ENCODE peak calls at places on chromosomes 16 and 17, in nine cellular contexts. P, R, E, D, X, Y, U, V and N are unnamed samples.

GRCh38 chr17:28173071-28173561 is 130.6 kb downstream of the NLK start:
- DNase-seq in D (no peak), U (no peak), E (peak), P (no peak), Y (no peak), V (no peak), R (no peak), X (no peak), N (no peak)

GRCh38 chr16:15396948-15397594 is 1.5 kb downstream of the MPV17L start:
- DNase-seq in D (no peak), U (no peak), Y (no peak), E (no peak), V (no peak), P (no peak), R (no peak), X (peak), N (no peak)

GRCh38 chr17:80034977-80035686 is 540 bp downstream of the TBC1D16 start:
- DNase-seq in P (no peak), V (peak), R (peak), E (peak), D (peak), U (no peak), Y (no peak), X (peak), N (no peak)

GRCh38 chr17:12634789-12635414 is 30.8 kb upstream of the MYOCD start:
- DNase-seq in U (no peak), V (no peak), P (no peak), E (peak), D (no peak), R (no peak), X (no peak), Y (no peak), N (no peak)

GRCh38 chr17:27824745-27825144 is 24.4 kb upstream of the NOS2 start:
- DNase-seq in V (no peak), E (no peak), X (no peak), R (no peak), U (no peak), D (no peak), Y (no peak), P (no peak), N (no peak)

GRCh38 chr17:13545941-13546340 is 55.8 kb downstream of the HS3ST3A1 start:
- DNase-seq in U (no peak), P (no peak), D (no peak), V (no peak), Y (no peak), R (no peak), X (no peak), E (no peak), N (no peak)

GRCh38 chr16:12271006-12271405 is 294.5 kb downstream of the SNX29 start:
- DNase-seq in U (no peak), P (no peak), V (no peak), D (peak), E (peak), X (no peak), Y (no peak), R (no peak), N (no peak)

GRCh38 chr17:2198917-2199316 is 104.7 kb downstream of the SMG6 start:
- DNase-seq in V (no peak), D (no peak), U (no peak), E (peak), P (no peak), R (no peak), X (no peak), Y (no peak), N (no peak)

GRCh38 chr16:2149630-2150417 is 1.4 kb downstream of the RAB26 start:
- DNase-seq in U (peak), R (no peak), Y (no peak), E (no peak), X (peak), V (no peak), P (no peak), D (peak), N (peak)

GRCh38 chr17:61208301-61209098 is 191.1 kb upstream of the TBX2 start:
- DNase-seq in R (no peak), U (no peak), X (no peak), P (no peak), E (peak), Y (no peak), V (no peak), D (no peak), N (peak)

GRCh38 chr17:45688820-45689219 is 95.3 kb upstream of the CRHR1 start:
- DNase-seq in X (no peak), V (no peak), R (no peak), U (no peak), P (no peak), E (no peak), Y (no peak), D (no peak), N (peak)

GRCh38 chr17:76551685-76552084 is 11.8 kb downstream of the PRCD start:
- DNase-seq in R (no peak), U (no peak), Y (no peak), D (no peak), P (no peak), E (no peak), X (no peak), V (no peak), N (no peak)

GRCh38 chr16:886084-886543 is 84.7 kb downstream of the LMF1 start:
- DNase-seq in Y (no peak), U (no peak), E (peak), X (no peak), R (no peak), D (no peak), P (no peak), V (no peak), N (no peak)

GRCh38 chr16:69941251-69942098 is 9.7 kb upstream of the CLEC18A start:
- DNase-seq in E (peak), U (no peak), D (no peak), Y (no peak), X (no peak), V (no peak), R (peak), P (no peak), N (no peak)

GRCh38 chr16:56530872-56531271 is 11.0 kb upstream of the BBS2 start:
- DNase-seq in Y (no peak), D (no peak), U (no peak), V (no peak), R (no peak), P (no peak), E (no peak), X (no peak), N (no peak)

GRCh38 chr17:15883617-15884111 is 61.3 kb upstream of the ADORA2B start:
- DNase-seq in V (no peak), P (no peak), E (peak), R (no peak), D (no peak), Y (no peak), U (no peak), X (no peak), N (no peak)

GRCh38 chr17:80965606-80966005 is 26.0 kb upstream of the CHMP6 start:
- DNase-seq in D (no peak), R (no peak), E (no peak), Y (no peak), P (no peak), X (no peak), U (no peak), V (no peak), N (no peak)

GRCh38 chr17:18041776-18042175 is 2.6 kb downstream of the GID4 start:
- DNase-seq in D (no peak), P (no peak), X (no peak), V (no peak), E (peak), R (no peak), U (no peak), Y (no peak), N (no peak)

GRCh38 chr16:528111-529011 is 849 bp downstream of the CAPN15 start:
- DNase-seq in P (peak), R (no peak), V (no peak), Y (no peak), U (peak), X (peak), E (peak), D (peak), N (no peak)

GRCh38 chr17:41919840-41920579 is 1.3 kb upstream of the ACLY start:
- DNase-seq in Y (no peak), U (no peak), D (no peak), P (no peak), X (peak), R (no peak), E (peak), V (no peak), N (peak)

GRCh38 chr17:52027620-52028019 is 130.9 kb downstream of the CA10 start:
- DNase-seq in P (no peak), R (no peak), E (peak), V (no peak), U (no peak), X (no peak), D (no peak), Y (no peak), N (no peak)

GRCh38 chr16:920722-921121 is 50.1 kb downstream of the LMF1 start:
- DNase-seq in E (peak), V (no peak), Y (no peak), R (no peak), D (peak), U (no peak), X (peak), P (no peak), N (no peak)

GRCh38 chr17:42618442-42619150 is 9.1 kb downstream of the TUBG1 start:
- DNase-seq in E (no peak), V (peak), R (peak), U (peak), X (peak), D (no peak), P (no peak), Y (no peak), N (peak)

GRCh38 chr17:8019665-8020064 is 17.2 kb downstream of the GUCY2D start:
- DNase-seq in Y (no peak), V (no peak), U (no peak), E (no peak), R (no peak), P (no peak), X (no peak), D (no peak), N (no peak)

GRCh38 chr17:79043931-79044320 is 20.0 kb downstream of the C1QTNF1 start:
- DNase-seq in R (no peak), E (no peak), D (no peak), V (no peak), P (no peak), Y (no peak), U (no peak), X (no peak), N (no peak)